ENCODE peak calls at places on chromosomes 2 and 18, in eight cellular contexts. D is body of pancreas; H is adrenal gland; B is CD8-positive, alpha-beta T cell; X is heart right ventricle; Q is suprapubic skin; Y is CD8-positive, alpha-beta memory T cell; G is fibroblast of the aortic adventitia. K is an unnamed sample.
A peak's percentile ranks its signal among the peaks of the same experiment; 100 is the strongest.

GRCh38 chr18:79940126-79940813 is 11.2 kb downstream of the SLC66A2 start:
- DNase-seq in D (no peak), H (no peak), B (no peak), X (no peak), Q (peak; percentile 53), Y (no peak), G (no peak), K (no peak)

GRCh38 chr2:12169721-12170120 is 423.3 kb downstream of the LPIN1 start:
- DNase-seq in D (peak; percentile 32), H (peak; percentile 32), B (peak; percentile 8), X (peak; percentile 18), Q (no peak), Y (peak; percentile 31), G (peak; percentile 78), K (peak; percentile 31)

GRCh38 chr2:45833968-45834344 is 182.5 kb downstream of the PRKCE start:
- DNase-seq in D (no peak), H (no peak), B (no peak), X (no peak), Q (no peak), Y (no peak), G (no peak), K (no peak)

GRCh38 chr2:212480447-212480846 is 58.2 kb downstream of the ERBB4 start:
- DNase-seq in D (no peak), H (no peak), B (no peak), X (no peak), Q (no peak), Y (no peak), G (no peak), K (no peak)

GRCh38 chr2:9178905-9179571 is 27.6 kb upstream of the ASAP2 start:
- DNase-seq in D (peak; percentile 66), H (no peak), B (no peak), X (peak; percentile 34), Q (peak; percentile 75), Y (no peak), G (peak; percentile 96), K (no peak)

GRCh38 chr2:164821338-164821737 is 20.3 kb downstream of the COBLL1 start:
- DNase-seq in D (no peak), H (no peak), B (no peak), X (no peak), Q (no peak), Y (no peak), G (no peak), K (no peak)

GRCh38 chr2:177264539-177265385 is at the start of gene NFE2L2:
- DNase-seq in D (peak; percentile 92), H (peak; percentile 93), B (peak; percentile 95), X (peak; percentile 94), Q (peak; percentile 96), Y (peak; percentile 98), G (peak; percentile 89), K (peak; percentile 90)

GRCh38 chr18:68406761-68407160 is 308.1 kb downstream of the TMX3 start:
- DNase-seq in D (no peak), H (no peak), B (no peak), X (no peak), Q (no peak), Y (no peak), G (no peak), K (no peak)

GRCh38 chr2:216503697-216504375 is 5.2 kb downstream of the RPL37A start:
- DNase-seq in D (no peak), H (no peak), B (no peak), X (no peak), Q (no peak), Y (no peak), G (no peak), K (no peak)
- H3K4me3 ChIP-seq in D (no peak overlapping the region), H (no peak overlapping the region), B (no peak overlapping the region), X (no peak overlapping the region), Q (no peak overlapping the region), Y (no peak overlapping the region), G (no peak overlapping the region), K (no peak overlapping the region)

GRCh38 chr2:235446082-235446481 is 47.8 kb upstream of the AGAP1 start:
- DNase-seq in D (no peak), H (no peak), B (no peak), X (no peak), Q (no peak), Y (no peak), G (no peak), K (no peak)

GRCh38 chr2:235449568-235449967 is 44.3 kb upstream of the AGAP1 start:
- DNase-seq in D (peak; percentile 23), H (no peak), B (no peak), X (no peak), Q (no peak), Y (no peak), G (no peak), K (no peak)

GRCh38 chr2:235444101-235444597 is 49.7 kb upstream of the AGAP1 start:
- DNase-seq in D (peak; percentile 14), H (no peak), B (no peak), X (no peak), Q (no peak), Y (no peak), G (no peak), K (no peak)

GRCh38 chr2:235447210-235447609 is 46.6 kb upstream of the AGAP1 start:
- DNase-seq in D (no peak), H (no peak), B (no peak), X (no peak), Q (no peak), Y (no peak), G (no peak), K (no peak)

DNA sequence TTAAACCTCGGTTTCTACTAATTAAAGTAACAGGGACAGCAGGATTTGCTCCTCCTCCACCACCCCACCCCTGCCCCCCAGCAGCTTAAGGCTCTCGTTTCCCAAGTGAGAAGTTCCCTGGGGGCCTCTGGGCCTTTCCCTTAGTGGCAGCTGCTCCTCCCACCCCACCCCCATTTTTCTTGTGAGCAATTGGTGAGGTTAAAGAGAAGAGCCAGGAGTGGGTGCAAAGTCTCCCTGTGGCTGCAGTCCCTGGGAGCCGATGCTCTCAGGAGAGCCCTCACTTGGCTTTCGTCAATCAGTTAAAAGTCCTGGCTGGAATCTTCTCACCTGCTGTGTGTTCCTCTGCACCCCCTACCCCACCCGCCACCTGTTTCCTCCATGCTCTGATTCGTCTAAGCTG is 48.7 kb upstream of the AGAP1 start:
- DNase-seq in D (no peak), H (no peak), B (no peak), X (no peak), Q (no peak), Y (no peak), G (no peak), K (no peak)
- H3K4me3 ChIP-seq in D (no peak overlapping the region), H (no peak overlapping the region), B (no peak overlapping the region), X (no peak overlapping the region), Q (no peak overlapping the region), Y (no peak overlapping the region), G (no peak overlapping the region), K (no peak overlapping the region)

GRCh38 chr18:111292-112014 is 46.9 kb upstream of the USP14 start:
- DNase-seq in D (peak; percentile 84), H (peak; percentile 76), B (peak; percentile 76), X (peak; percentile 77), Q (no peak), Y (peak; percentile 81), G (peak; percentile 56), K (peak; percentile 82)
- H3K4me3 ChIP-seq in D (no peak overlapping the region), H (peak overlapping the region; percentile 39), B (no peak overlapping the region), X (peak overlapping the region; percentile 44), Q (peak overlapping the region; percentile 49), Y (peak overlapping the region; percentile 66), G (peak overlapping the region; percentile 59), K (no peak overlapping the region)

DNA sequence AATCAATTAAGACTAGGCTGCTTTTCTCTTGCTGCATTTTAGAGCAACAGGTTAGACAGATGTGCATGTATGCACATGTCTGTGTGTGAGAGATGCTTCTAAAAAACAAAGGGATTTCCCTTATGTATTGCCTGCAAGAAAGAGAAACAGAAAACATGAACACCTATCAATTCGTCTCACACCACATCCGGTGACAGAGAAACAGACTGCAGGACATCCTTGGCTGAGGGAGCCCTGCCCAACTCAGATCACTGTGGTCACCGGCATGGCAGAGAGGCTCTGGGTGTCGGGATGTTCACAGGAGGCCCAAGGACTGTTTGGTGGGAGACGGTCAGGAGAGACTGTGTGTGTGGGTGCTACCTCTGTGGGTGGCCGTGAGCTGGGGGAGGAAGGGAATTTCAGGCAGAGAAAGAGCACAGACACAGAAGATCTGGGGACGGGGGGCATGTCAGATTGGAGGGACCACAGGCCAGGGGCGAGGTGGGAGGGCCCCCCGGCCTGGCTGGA is 24.9 kb downstream of the FHL2 start:
- DNase-seq in D (no peak), H (no peak), B (no peak), X (no peak), Q (no peak), Y (no peak), G (no peak), K (no peak)
- H3K4me3 ChIP-seq in D (no peak overlapping the region), H (no peak overlapping the region), B (no peak overlapping the region), X (no peak overlapping the region), Q (peak overlapping the region; percentile 14), Y (no peak overlapping the region), G (no peak overlapping the region), K (no peak overlapping the region)

GRCh38 chr2:17850151-17850550 is 28.3 kb upstream of the KCNS3 start:
- DNase-seq in D (no peak), H (no peak), B (no peak), X (no peak), Q (no peak), Y (no peak), G (no peak), K (no peak)
- H3K4me3 ChIP-seq in D (no peak overlapping the region), H (no peak overlapping the region), B (no peak overlapping the region), X (no peak overlapping the region), Q (no peak overlapping the region), Y (no peak overlapping the region), G (no peak overlapping the region), K (no peak overlapping the region)

K was measured in neural progenitor cell.